ENCODE peak calls at places on chromosomes 16 and 17, in six cellular contexts. V is nephron progenitor cell, N is sigmoid colon, E is omental fat pad, Z is GDM1, I is non-pigmented ciliary epithelial cell. D is an unnamed sample.

GRCh38 chr17:80277751-80278671 is 17.4 kb downstream of the RNF213 start:
- DNase-seq in V (no peak), N (peak; percentile 83), E (no peak), Z (no peak), I (no peak), D (no peak)

GRCh38 chr16:87684106-87684677 is 81.6 kb downstream of the KLHDC4 start:
- DNase-seq in V (no peak), N (no peak), E (no peak), Z (no peak), I (no peak), D (no peak)

GRCh38 chr17:72931163-72931562 is 161.3 kb downstream of the SLC39A11 start:
- DNase-seq in V (no peak), N (no peak), E (no peak), Z (no peak), I (no peak), D (peak; percentile 10)

GRCh38 chr16:85627102-85627834 is 14.1 kb downstream of the GSE1 start:
- DNase-seq in V (no peak), N (no peak), E (no peak), Z (no peak), I (no peak), D (no peak)

GRCh38 chr17:40063034-40063765 is 435 bp downstream of the THRA start:
- DNase-seq in V (peak; percentile 69), N (peak; percentile 84), E (no peak), Z (no peak), I (no peak), D (peak; percentile 96)

GRCh38 chr17:61680921-61681320 is 89.9 kb upstream of the NACA2 start:
- DNase-seq in V (no peak), N (no peak), E (no peak), Z (no peak), I (no peak), D (no peak)

GRCh38 chr16:53792161-53792951 is 88.4 kb downstream of the FTO start:
- DNase-seq in V (no peak), N (no peak), E (no peak), Z (no peak), I (no peak), D (no peak)

GRCh38 chr16:70752381-70752780 is 48.6 kb downstream of the VAC14 start:
- DNase-seq in V (no peak), N (no peak), E (no peak), Z (no peak), I (no peak), D (peak; percentile 63)

GRCh38 chr17:1916963-1917715 is 87.3 kb downstream of the RPA1 start:
- DNase-seq in V (no peak), N (no peak), E (no peak), Z (no peak), I (no peak), D (no peak)

GRCh38 chr16:65497571-65497970 is 375.7 kb upstream of the CDH11 start:
- DNase-seq in V (no peak), N (no peak), E (no peak), Z (no peak), I (no peak), D (no peak)

GRCh38 chr17:69710926-69711325 is 296.4 kb downstream of the MAP2K6 start:
- DNase-seq in V (no peak), N (no peak), E (no peak), Z (no peak), I (no peak), D (no peak)

GRCh38 chr17:4837471-4838305 is 4.5 kb downstream of the MINK1 start:
- DNase-seq in V (no peak), N (no peak), E (no peak), Z (no peak), I (no peak), D (no peak)

GRCh38 chr16:51816929-51817328 is 665.9 kb upstream of the SALL1 start:
- DNase-seq in V (no peak), N (no peak), E (no peak), Z (no peak), I (peak; percentile 17), D (no peak)

GRCh38 chr17:35460354-35460851 is 11.8 kb upstream of the SLFN13 start:
- DNase-seq in V (peak; percentile 72), N (no peak), E (no peak), Z (no peak), I (no peak), D (no peak)

GRCh38 chr17:31393749-31394146 is 2.3 kb downstream of the RAB11FIP4 start:
- DNase-seq in V (no peak), N (no peak), E (no peak), Z (no peak), I (no peak), D (no peak)

D was measured in NB4.